ENCODE peak calls at places on chromosomes 5 and 9, in ten cellular contexts. Y is naive thymus-derived CD4-positive, alpha-beta T cell; V is CD8-positive, alpha-beta memory T cell; Q is thyroid gland; U is lung; A is heart left ventricle; X is cardiac fibroblast; K is suprapubic skin; L is psoas muscle; F is SJSA1. N is an unnamed sample.

GRCh38 chr5:36323926-36324781 is 22.5 kb upstream of the RANBP3L start:
- DNase-seq in Q (peak; percentile 87), K (no peak), A (peak; percentile 12), Y (no peak), X (no peak), F (no peak), U (no peak), V (no peak), L (no peak), N (no peak)

GRCh38 chr9:7844283-7844682 is 44.7 kb upstream of the DMAC1 start:
- DNase-seq in A (no peak), Q (no peak), L (no peak), Y (no peak), V (no peak), U (no peak), X (peak; percentile 11), F (no peak), K (no peak), N (no peak)

GRCh38 chr5:39158127-39158593 is 61.2 kb downstream of the FYB1 start:
- DNase-seq in F (no peak), A (no peak), V (no peak), L (peak; percentile 23), Q (no peak), U (no peak), X (peak; percentile 76), K (peak; percentile 64), Y (no peak), N (no peak)

GRCh38 chr5:175383350-175383749 is 60.6 kb downstream of the DRD1 start:
- DNase-seq in K (no peak), Q (no peak), A (no peak), Y (no peak), L (no peak), X (no peak), F (no peak), V (no peak), U (no peak), N (no peak)

GRCh38 chr5:77900691-77901090 is 124.6 kb upstream of the TBCA start:
- DNase-seq in L (no peak), U (no peak), X (no peak), Q (no peak), K (no peak), F (no peak), Y (no peak), A (no peak), V (no peak), N (no peak)

GRCh38 chr5:33425334-33425733 is 15.4 kb upstream of the TARS1 start:
- DNase-seq in A (no peak), L (no peak), Q (no peak), X (no peak), F (no peak), U (no peak), Y (no peak), K (no peak), V (no peak), N (no peak)

GRCh38 chr9:93874242-93874641 is 80.9 kb downstream of the BARX1 start:
- DNase-seq in U (no peak), A (no peak), K (no peak), V (no peak), F (no peak), Y (no peak), X (no peak), L (no peak), Q (no peak), N (no peak)

GRCh38 chr9:98453589-98454311 is 198.3 kb upstream of the TBC1D2 start:
- DNase-seq in K (no peak), F (no peak), A (no peak), U (no peak), X (peak; percentile 31), Q (peak; percentile 47), V (no peak), L (no peak), Y (no peak), N (no peak)

GRCh38 chr5:111461934-111462333 is 50.4 kb downstream of the STARD4 start:
- DNase-seq in F (no peak), Q (no peak), X (no peak), Y (no peak), V (no peak), A (no peak), U (no peak), L (no peak), K (no peak), N (no peak)

GRCh38 chr9:133114451-133114885 is 6.6 kb downstream of the RALGDS start:
- DNase-seq in U (no peak), F (no peak), A (peak; percentile 58), V (no peak), L (peak; percentile 67), X (no peak), Q (peak; percentile 61), K (no peak), Y (peak; percentile 5), N (no peak)

GRCh38 chr9:102845847-102846246 is 149.3 kb upstream of the CYLC2 start:
- DNase-seq in A (no peak), Q (no peak), Y (no peak), V (no peak), F (no peak), K (no peak), L (no peak), X (no peak), U (no peak), N (no peak)

GRCh38 chr5:40447438-40447837 is 232.3 kb upstream of the PTGER4 start:
- DNase-seq in K (no peak), Y (no peak), X (peak; percentile 85), F (no peak), Q (no peak), L (no peak), A (no peak), U (no peak), V (no peak), N (no peak)

GRCh38 chr5:60287174-60287771 is 393.7 kb upstream of the PDE4D start:
- DNase-seq in A (peak; percentile 16), U (peak; percentile 57), V (no peak), L (peak; percentile 12), X (peak; percentile 39), Q (no peak), K (no peak), Y (no peak), F (no peak), N (peak; percentile 72)

GRCh38 chr5:157651623-157652376 is 438 bp downstream of the SOX30 start:
- DNase-seq in F (no peak), Q (peak; percentile 65), V (peak; percentile 89), A (peak; percentile 53), K (no peak), X (peak; percentile 38), L (peak; percentile 54), U (peak; percentile 71), Y (peak; percentile 70), N (peak; percentile 89)

GRCh38 chr5:157648275-157648990 is 3.8 kb downstream of the SOX30 start:
- DNase-seq in L (no peak), K (no peak), Q (no peak), F (no peak), A (no peak), V (no peak), U (no peak), X (peak; percentile 12), Y (no peak), N (no peak)

GRCh38 chr5:157649091-157649490 is 3.1 kb downstream of the SOX30 start:
- DNase-seq in Y (no peak), U (no peak), K (no peak), F (no peak), X (no peak), A (no peak), L (no peak), Q (no peak), V (no peak), N (no peak)

GRCh38 chr5:157651011-157651611 is 1.1 kb downstream of the SOX30 start:
- DNase-seq in U (no peak), Y (no peak), L (no peak), Q (no peak), A (no peak), K (no peak), X (no peak), V (peak; percentile 55), F (no peak), N (no peak)

GRCh38 chr5:157652377-157652692 is at the start of gene SOX30:
- DNase-seq in U (no peak), V (no peak), A (no peak), F (no peak), Q (no peak), Y (no peak), K (no peak), L (no peak), X (no peak), N (no peak)
- H3K4me3 ChIP-seq in U (peak within 1 kb of the TSS; percentile 24), V (peak within 1 kb of the TSS; percentile 49), A (peak within 1 kb of the TSS; percentile 25), F (no peak within 1 kb of the TSS), Q (peak within 1 kb of the TSS; percentile 30), Y (peak within 1 kb of the TSS; percentile 54), K (peak within 1 kb of the TSS; percentile 49), L (peak within 1 kb of the TSS; percentile 60), X (peak within 1 kb of the TSS; percentile 31), N (peak within 1 kb of the TSS; percentile 50)

GRCh38 chr9:76373173-76373771 is 21.0 kb downstream of the RFK start:
- DNase-seq in Q (peak; percentile 30), Y (no peak), F (no peak), K (no peak), V (no peak), A (peak; percentile 30), L (peak; percentile 61), X (peak; percentile 83), U (no peak), N (no peak)
- H3K4me3 ChIP-seq in Q (no peak overlapping the region), Y (no peak overlapping the region), F (no peak overlapping the region), K (no peak overlapping the region), V (no peak overlapping the region), A (no peak overlapping the region), L (no peak overlapping the region), X (no peak overlapping the region), U (no peak overlapping the region), N (no peak overlapping the region)

GRCh38 chr9:105259731-105260612 is 15.5 kb downstream of the SLC44A1 start:
- DNase-seq in X (no peak), K (no peak), L (no peak), V (no peak), U (no peak), Y (no peak), A (no peak), F (no peak), Q (peak; percentile 76), N (peak; percentile 74)
- H3K4me3 ChIP-seq in X (no peak overlapping the region), K (no peak overlapping the region), L (no peak overlapping the region), V (no peak overlapping the region), U (no peak overlapping the region), Y (no peak overlapping the region), A (no peak overlapping the region), F (no peak overlapping the region), Q (no peak overlapping the region), N (peak overlapping the region; percentile 34)

GRCh38 chr9:95031711-95032461 is 285.6 kb downstream of the FANCC start:
- DNase-seq in Y (no peak), U (no peak), A (no peak), F (no peak), Q (peak; percentile 84), X (no peak), L (no peak), V (no peak), K (no peak), N (peak; percentile 77)

GRCh38 chr9:95029720-95030119 is 287.8 kb downstream of the FANCC start:
- DNase-seq in U (no peak), L (no peak), X (no peak), Q (no peak), K (no peak), A (no peak), V (no peak), F (no peak), Y (no peak), N (no peak)

GRCh38 chr9:95032580-95033298 is 284.8 kb downstream of the FANCC start:
- DNase-seq in Y (no peak), U (no peak), L (no peak), K (no peak), A (no peak), V (no peak), X (no peak), Q (no peak), F (no peak), N (no peak)

GRCh38 chr9:95030344-95030743 is 287.2 kb downstream of the FANCC start:
- DNase-seq in V (no peak), K (no peak), X (no peak), Q (no peak), A (no peak), Y (no peak), L (no peak), U (no peak), F (no peak), N (no peak)

GRCh38 chr9:95030920-95031662 is 286.4 kb downstream of the FANCC start:
- DNase-seq in Y (no peak), Q (no peak), K (no peak), F (no peak), L (no peak), A (no peak), X (no peak), U (no peak), V (no peak), N (no peak)
- H3K4me3 ChIP-seq in Y (no peak overlapping the region), Q (no peak overlapping the region), K (no peak overlapping the region), F (no peak overlapping the region), L (no peak overlapping the region), A (no peak overlapping the region), X (no peak overlapping the region), U (no peak overlapping the region), V (no peak overlapping the region), N (no peak overlapping the region)